ENCODE peak calls at places on chromosome 3, in seven cellular contexts. L is tibial nerve, Z is endodermal cell, F is left lung, N is breast epithelium, T is psoas muscle, S is thoracic aorta. K is an unnamed sample.
A peak's percentile ranks its signal among the peaks of the same experiment; 100 is the strongest.

GRCh38 chr3:52193059-52193458 is 4.9 kb upstream of the ALAS1 start:
- DNase-seq in T (peak; percentile 78), Z (no peak), F (peak; percentile 49), S (no peak), N (peak; percentile 71), L (no peak), K (peak; percentile 96)

GRCh38 chr3:45689787-45690145 is 570 bp downstream of the SACM1L start:
- DNase-seq in L (no peak), N (no peak), F (no peak), T (no peak), S (no peak), Z (no peak), K (no peak)

GRCh38 chr3:19231792-19232461 is 83.6 kb downstream of the KCNH8 start:
- DNase-seq in Z (no peak), S (no peak), N (no peak), F (no peak), T (no peak), L (no peak), K (no peak)

GRCh38 chr3:28856796-28857195 is 424.1 kb upstream of the RBMS3 start:
- DNase-seq in N (no peak), F (no peak), Z (no peak), T (no peak), S (no peak), L (no peak), K (no peak)

GRCh38 chr3:129893616-129894070 is at the start of gene TMCC1:
- DNase-seq in N (peak; percentile 87), Z (peak; percentile 95), F (peak; percentile 97), T (peak; percentile 88), L (peak; percentile 52), S (peak; percentile 10), K (peak; percentile 86)

GRCh38 chr3:120982608-120983320 is 74.8 kb downstream of the STXBP5L start:
- DNase-seq in F (no peak), T (no peak), N (no peak), Z (peak; percentile 47), S (no peak), L (no peak), K (no peak)

GRCh38 chr3:15347104-15347736 is 14.8 kb upstream of the SH3BP5 start:
- DNase-seq in N (no peak), L (no peak), S (no peak), F (no peak), T (no peak), Z (no peak), K (no peak)

GRCh38 chr3:164641071-164641470 is 437.2 kb downstream of the SI start:
- DNase-seq in L (no peak), T (no peak), S (no peak), F (no peak), N (no peak), Z (no peak), K (no peak)

GRCh38 chr3:149026718-149027117 is 35.4 kb downstream of the GYG1 start:
- DNase-seq in L (no peak), N (no peak), Z (no peak), S (no peak), T (no peak), F (no peak), K (no peak)

GRCh38 chr3:44104043-44104442 is 137.6 kb upstream of the TOPAZ1 start:
- DNase-seq in S (no peak), L (no peak), N (no peak), T (no peak), Z (no peak), F (no peak), K (no peak)

GRCh38 chr3:42376397-42376798 is 34.0 kb downstream of the LYZL4 start:
- DNase-seq in N (no peak), Z (no peak), S (no peak), T (peak; percentile 24), L (peak; percentile 26), F (no peak), K (peak; percentile 62)

GRCh38 chr3:57864853-57865252 is 108.7 kb downstream of the SLMAP start:
- DNase-seq in N (no peak), Z (no peak), T (no peak), F (no peak), S (no peak), L (no peak), K (no peak)

GRCh38 chr3:60698117-60698516 is 553.1 kb downstream of the FHIT start:
- DNase-seq in S (no peak), Z (no peak), L (no peak), N (no peak), F (no peak), T (no peak), K (no peak)

GRCh38 chr3:152277198-152277597 is 8.5 kb downstream of the MBNL1 start:
- DNase-seq in N (no peak), S (no peak), F (no peak), T (no peak), L (no peak), Z (no peak), K (no peak)

GRCh38 chr3:16884748-16885587 is at the start of gene PLCL2:
- DNase-seq in N (no peak), F (peak; percentile 92), Z (peak; percentile 77), L (peak; percentile 35), T (peak; percentile 56), S (no peak), K (peak; percentile 58)

GRCh38 chr3:33884204-33884561 is 85.8 kb downstream of the PDCD6IP start:
- DNase-seq in Z (peak; percentile 68), T (no peak), F (no peak), L (no peak), N (no peak), S (no peak), K (no peak)

GRCh38 chr3:12706504-12707253 is 42.8 kb upstream of the RAF1 start:
- DNase-seq in L (peak; percentile 59), F (no peak), Z (peak; percentile 93), N (peak; percentile 54), T (peak; percentile 31), S (no peak), K (peak; percentile 60)

GRCh38 chr3:5123937-5124336 is 1.8 kb downstream of the ARL8B start:
- DNase-seq in Z (no peak), L (no peak), F (no peak), N (no peak), T (no peak), S (no peak), K (peak; percentile 47)

GRCh38 chr3:172512363-172512762 is 10.9 kb downstream of the TNFSF10 start:
- DNase-seq in Z (no peak), F (peak; percentile 93), T (peak; percentile 50), N (no peak), L (peak; percentile 40), S (peak; percentile 10), K (peak; percentile 46)

GRCh38 chr3:48927928-48928327 is 9.3 kb downstream of the ARIH2 start:
- DNase-seq in T (no peak), L (no peak), F (no peak), N (no peak), S (no peak), Z (no peak), K (no peak)

GRCh38 chr3:48982016-48982415 is 8.0 kb upstream of the P4HTM start:
- DNase-seq in F (no peak), T (no peak), S (no peak), L (no peak), Z (no peak), N (no peak), K (no peak)

GRCh38 chr3:197734667-197735318 is 1.9 kb downstream of the RUBCN start:
- DNase-seq in L (no peak), N (no peak), T (no peak), F (no peak), S (no peak), Z (no peak), K (no peak)

GRCh38 chr3:27467545-27467944 is 16.6 kb downstream of the SLC4A7 start:
- DNase-seq in L (no peak), S (no peak), F (no peak), N (no peak), T (no peak), Z (no peak), K (no peak)

GRCh38 chr3:193826126-193826795 is 233.3 kb downstream of the OPA1 start:
- DNase-seq in L (peak; percentile 10), F (no peak), S (no peak), T (peak; percentile 33), N (no peak), Z (peak; percentile 60), K (peak; percentile 78)

GRCh38 chr3:81910244-81910852 is 148.9 kb upstream of the GBE1 start:
- DNase-seq in L (peak; percentile 17), T (no peak), Z (no peak), N (no peak), F (no peak), S (no peak), K (no peak)

GRCh38 chr3:71585891-71586809 is 2.6 kb upstream of the FOXP1 start:
- DNase-seq in L (no peak), F (no peak), N (no peak), S (no peak), Z (no peak), T (no peak), K (peak; percentile 22)

GRCh38 chr3:162489853-162490252 is 993.2 kb downstream of the OTOL1 start:
- DNase-seq in L (no peak), T (no peak), S (no peak), F (no peak), N (no peak), Z (no peak), K (no peak)

DNA sequence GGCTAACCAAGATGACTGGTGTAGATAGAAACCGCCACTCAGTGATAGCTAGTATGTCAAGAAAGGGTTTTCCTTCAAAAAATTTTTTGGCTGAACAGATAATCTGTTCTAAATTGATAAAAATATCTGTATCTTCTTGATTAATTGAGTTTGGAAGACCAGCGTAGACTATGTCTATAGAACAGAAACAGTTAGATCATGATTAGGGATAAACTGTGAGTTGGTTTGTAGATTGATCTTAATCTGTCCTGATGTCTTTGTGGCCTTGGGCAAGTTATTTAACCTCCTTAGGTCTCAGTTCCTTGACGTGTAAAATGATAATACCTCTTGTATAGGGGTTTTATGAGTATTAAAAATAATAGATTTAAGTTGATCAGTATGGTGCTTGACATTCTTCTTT is 4.7 kb downstream of the NFKBIZ start:
- DNase-seq in L (no peak), S (no peak), N (no peak), F (no peak), Z (no peak), T (no peak), K (no peak)
- H3K4me3 ChIP-seq in L (no peak overlapping the region), S (peak overlapping the region; percentile 83), N (peak overlapping the region; percentile 74), F (no peak overlapping the region), Z (no peak overlapping the region), T (no peak overlapping the region), K (no peak overlapping the region)

DNA sequence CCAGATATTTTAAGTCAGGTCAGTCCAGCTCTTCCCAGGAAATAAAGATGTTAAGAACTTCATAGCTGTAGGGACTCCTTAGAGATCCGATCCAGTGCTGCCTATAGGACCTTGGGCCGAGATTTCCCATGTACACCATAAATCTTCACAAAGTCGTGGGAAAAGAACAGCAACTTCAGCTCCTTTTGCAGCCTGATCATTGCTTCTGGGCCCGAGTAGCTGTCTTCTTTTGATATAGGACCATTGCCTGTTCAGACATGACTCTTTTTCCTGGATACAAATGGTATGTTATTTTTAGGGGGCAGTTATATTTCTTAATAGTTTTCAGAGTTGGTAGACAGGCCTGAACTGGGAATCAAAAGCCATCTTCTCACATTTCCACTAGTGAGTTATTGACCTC is 20.5 kb downstream of the IL1RAP start:
- DNase-seq in T (no peak), Z (no peak), L (no peak), F (no peak), S (no peak), N (no peak), K (no peak)
- H3K4me3 ChIP-seq in T (no peak overlapping the region), Z (no peak overlapping the region), L (no peak overlapping the region), F (no peak overlapping the region), S (no peak overlapping the region), N (no peak overlapping the region), K (no peak overlapping the region)

GRCh38 chr3:100403956-100404548 is 2.7 kb downstream of the LNP1 start:
- DNase-seq in T (no peak), N (no peak), Z (no peak), L (no peak), S (no peak), F (no peak), K (no peak)
- H3K4me3 ChIP-seq in T (peak overlapping the region; percentile 99), N (no peak overlapping the region), Z (peak overlapping the region; percentile 96), L (no peak overlapping the region), S (peak overlapping the region; percentile 98), F (no peak overlapping the region), K (no peak overlapping the region)

GRCh38 chr3:69052567-69052898 is 400 bp upstream of the TMF1 start:
- DNase-seq in T (no peak), N (no peak), F (no peak), S (no peak), Z (no peak), L (no peak), K (no peak)
- H3K4me3 ChIP-seq in T (peak overlapping the region; percentile 94), N (peak overlapping the region; percentile 86), F (peak overlapping the region; percentile 75), S (peak overlapping the region; percentile 99), Z (peak overlapping the region; percentile 98), L (peak overlapping the region; percentile 76), K (peak overlapping the region; percentile 81)

K was measured in adrenal gland.